ENCODE peak calls at places on chromosomes 13 and 19, in five cellular contexts. X is nephron progenitor cell, Y is EL, N is left ventricle myocardium inferior, V is neural crest cell. U is an unnamed sample.

GRCh38 chr19:45577111-45577905 is 7.3 kb downstream of the OPA3 start:
- DNase-seq in N (peak), V (no peak), Y (peak), X (no peak), U (no peak)

GRCh38 chr13:59483441-59484116 is 680.1 kb downstream of the DIAPH3 start:
- DNase-seq in X (no peak), V (no peak), Y (no peak), N (peak), U (no peak)

GRCh38 chr13:32748305-32748704 is 162.1 kb downstream of the PDS5B start:
- DNase-seq in N (no peak), Y (no peak), X (no peak), V (no peak), U (no peak)

GRCh38 chr13:72437458-72437857 is 290.0 kb downstream of the MZT1 start:
- DNase-seq in V (no peak), Y (peak), X (no peak), N (no peak), U (no peak)

GRCh38 chr19:17376935-17377600 is at the start of gene PLVAP:
- DNase-seq in Y (no peak), X (peak), V (no peak), N (peak), U (no peak)

GRCh38 chr13:40132249-40132648 is 476.8 kb downstream of the COG6 start:
- DNase-seq in V (no peak), X (no peak), Y (no peak), N (no peak), U (no peak)

GRCh38 chr19:4233282-4233853 is 4.0 kb downstream of the EBI3 start:
- DNase-seq in X (peak), V (peak), N (peak), Y (peak), U (peak)

GRCh38 chr19:29812080-29812880 is 489 bp downstream of the CCNE1 start:
- DNase-seq in N (peak), Y (peak), V (no peak), X (peak), U (no peak)

GRCh38 chr13:49958321-49958720 is 22.2 kb upstream of the SPRYD7 start:
- DNase-seq in N (no peak), V (no peak), X (no peak), Y (no peak), U (no peak)

GRCh38 chr19:56133858-56134654 is 7.0 kb upstream of the ZNF444 start:
- DNase-seq in X (no peak), Y (peak), V (no peak), N (no peak), U (peak)

GRCh38 chr13:42814868-42815267 is 33.5 kb downstream of the FAM216B start:
- DNase-seq in Y (peak), V (no peak), N (no peak), X (no peak), U (no peak)

GRCh38 chr13:97224544-97225324 is 2.6 kb downstream of the MBNL2 start:
- DNase-seq in V (no peak), N (no peak), X (no peak), Y (peak), U (no peak)

GRCh38 chr19:35120492-35120891 is 4.9 kb downstream of the FXYD3 start:
- DNase-seq in N (no peak), Y (no peak), X (no peak), V (no peak), U (no peak)

GRCh38 chr19:4597975-4598671 is 38.6 kb upstream of the SEMA6B start:
- DNase-seq in V (peak), Y (peak), X (peak), N (no peak), U (no peak)

GRCh38 chr13:113805431-113806103 is 46.5 kb downstream of the TMEM255B start:
- DNase-seq in Y (no peak), V (no peak), N (peak), X (no peak), U (no peak)

GRCh38 chr13:52879950-52880650 is 31.7 kb upstream of the PCDH8 start:
- DNase-seq in X (no peak), Y (no peak), V (no peak), N (no peak), U (no peak)

GRCh38 chr19:47417746-47418594 is 1.4 kb downstream of the MEIS3 start:
- DNase-seq in N (no peak), X (no peak), V (no peak), Y (no peak), U (no peak)

GRCh38 chr13:80945328-80945727 is 604.4 kb upstream of the SPRY2 start:
- DNase-seq in X (peak), V (peak), Y (no peak), N (no peak), U (peak)

GRCh38 chr13:18998389-18998788 is 183.2 kb downstream of the TUBA3C start:
- DNase-seq in Y (no peak), V (no peak), X (no peak), N (no peak), U (no peak)

GRCh38 chr13:95099541-95099940 is 201.7 kb downstream of the ABCC4 start:
- DNase-seq in Y (peak), X (no peak), V (no peak), N (no peak), U (no peak)

GRCh38 chr13:19680751-19681150 is 47.3 kb downstream of the MPHOSPH8 start:
- DNase-seq in X (no peak), V (no peak), N (no peak), Y (peak), U (no peak)